ENCODE peak calls at places on chromosomes 7 and 10, in seven cellular contexts. S, I, L, K, M, W and Q are unnamed samples.

GRCh38 chr7:36653011-36653670 is 71.2 kb downstream of the AOAH start:
- DNase-seq in S (peak; percentile 77), I (no peak), L (no peak), K (no peak), M (no peak), W (no peak), Q (no peak)

GRCh38 chr10:122981066-122981464 is 864 bp downstream of the PSTK start:
- DNase-seq in S (peak; percentile 48), I (no peak), L (no peak), K (no peak), M (peak; percentile 40), W (no peak), Q (no peak)

GRCh38 chr10:118966131-118967125 is 63.1 kb upstream of the NANOS1 start:
- DNase-seq in S (no peak), I (no peak), L (peak; percentile 56), K (peak; percentile 29), M (no peak), W (peak; percentile 57), Q (no peak)

GRCh38 chr7:4257390-4258111 is 424.5 kb upstream of the FOXK1 start:
- DNase-seq in S (no peak), I (no peak), L (no peak), K (no peak), M (no peak), W (peak; percentile 62), Q (no peak)

GRCh38 chr7:94394399-94395140 is at the start of gene COL1A2:
- DNase-seq in S (peak; percentile 99), I (peak; percentile 68), L (peak; percentile 95), K (no peak), M (peak; percentile 27), W (peak; percentile 92), Q (no peak)

GRCh38 chr10:97771055-97771811 is 566 bp downstream of the SFRP5 start:
- DNase-seq in S (peak; percentile 45), I (peak; percentile 64), L (no peak), K (no peak), M (peak; percentile 69), W (no peak), Q (no peak)

GRCh38 chr10:62464308-62464707 is 90.1 kb downstream of the ZNF365 start:
- DNase-seq in S (peak; percentile 26), I (no peak), L (no peak), K (no peak), M (no peak), W (no peak), Q (no peak)

GRCh38 chr7:158805937-158806336 is 23.4 kb downstream of the ESYT2 start:
- DNase-seq in S (no peak), I (no peak), L (no peak), K (no peak), M (no peak), W (no peak), Q (no peak)

GRCh38 chr7:149811221-149811620 is 27.0 kb upstream of the ZNF862 start:
- DNase-seq in S (no peak), I (no peak), L (no peak), K (no peak), M (no peak), W (no peak), Q (no peak)

GRCh38 chr7:142711722-142712616 is 37.3 kb upstream of the PRSS1 start:
- DNase-seq in S (peak; percentile 25), I (no peak), L (no peak), K (no peak), M (no peak), W (no peak), Q (no peak)

GRCh38 chr10:20956843-20957242 is 59.7 kb upstream of the NEBL start:
- DNase-seq in S (no peak), I (no peak), L (no peak), K (no peak), M (no peak), W (no peak), Q (no peak)

GRCh38 chr7:157278167-157278790 is 58.5 kb upstream of the DNAJB6 start:
- DNase-seq in S (no peak), I (no peak), L (no peak), K (no peak), M (peak; percentile 35), W (no peak), Q (no peak)

GRCh38 chr7:157276731-157277562 is 59.9 kb upstream of the DNAJB6 start:
- DNase-seq in S (peak; percentile 39), I (no peak), L (no peak), K (no peak), M (peak; percentile 55), W (no peak), Q (no peak)

GRCh38 chr7:157273208-157274202 is 63.3 kb upstream of the DNAJB6 start:
- DNase-seq in S (peak; percentile 69), I (peak; percentile 81), L (peak; percentile 87), K (peak; percentile 79), M (peak; percentile 91), W (no peak), Q (peak; percentile 89)

GRCh38 chr7:157274991-157275427 is 61.8 kb upstream of the DNAJB6 start:
- DNase-seq in S (no peak), I (no peak), L (peak; percentile 59), K (no peak), M (peak; percentile 12), W (no peak), Q (no peak)

GRCh38 chr7:157276091-157276561 is 60.7 kb upstream of the DNAJB6 start:
- DNase-seq in S (no peak), I (peak; percentile 52), L (no peak), K (no peak), M (peak; percentile 27), W (no peak), Q (no peak)
- TF ChIP-seq CTCF in S (no peak), I (no peak), L (no peak), K (no peak), M (no peak), W (no peak), Q (no peak)

GRCh38 chr10:83287374-83287773 is 851.9 kb upstream of the GHITM start:
- DNase-seq in S (no peak), I (no peak), L (no peak), K (no peak), M (no peak), W (no peak), Q (no peak)

GRCh38 chr10:83283151-83283550 is 856.2 kb upstream of the GHITM start:
- DNase-seq in S (no peak), I (no peak), L (no peak), K (no peak), M (no peak), W (no peak), Q (no peak)
- TF ChIP-seq CTCF in S (no peak), I (no peak), L (no peak), K (no peak), M (no peak), W (no peak), Q (no peak)

GRCh38 chr7:7970620-7971307 is 2.2 kb downstream of the GLCCI1 start:
- DNase-seq in S (peak; percentile 31), I (no peak), L (no peak), K (no peak), M (no peak), W (no peak), Q (no peak)
- TF ChIP-seq CTCF in S (no peak), I (no peak), L (no peak), K (no peak), M (no peak), W (no peak), Q (no peak)

GRCh38 chr7:34086064-34086463 is 180.7 kb downstream of the BMPER start:
- DNase-seq in S (no peak), I (no peak), L (no peak), K (no peak), M (no peak), W (no peak), Q (no peak)

GRCh38 chr7:34090796-34091195 is 185.5 kb downstream of the BMPER start:
- DNase-seq in S (no peak), I (no peak), L (no peak), K (no peak), M (no peak), W (no peak), Q (no peak)

GRCh38 chr7:34084651-34085050 is 179.3 kb downstream of the BMPER start:
- DNase-seq in S (no peak), I (no peak), L (no peak), K (no peak), M (no peak), W (no peak), Q (no peak)

GRCh38 chr7:34091330-34091917 is 186.1 kb downstream of the BMPER start:
- DNase-seq in S (peak; percentile 41), I (peak; percentile 48), L (no peak), K (no peak), M (no peak), W (no peak), Q (no peak)

DNA sequence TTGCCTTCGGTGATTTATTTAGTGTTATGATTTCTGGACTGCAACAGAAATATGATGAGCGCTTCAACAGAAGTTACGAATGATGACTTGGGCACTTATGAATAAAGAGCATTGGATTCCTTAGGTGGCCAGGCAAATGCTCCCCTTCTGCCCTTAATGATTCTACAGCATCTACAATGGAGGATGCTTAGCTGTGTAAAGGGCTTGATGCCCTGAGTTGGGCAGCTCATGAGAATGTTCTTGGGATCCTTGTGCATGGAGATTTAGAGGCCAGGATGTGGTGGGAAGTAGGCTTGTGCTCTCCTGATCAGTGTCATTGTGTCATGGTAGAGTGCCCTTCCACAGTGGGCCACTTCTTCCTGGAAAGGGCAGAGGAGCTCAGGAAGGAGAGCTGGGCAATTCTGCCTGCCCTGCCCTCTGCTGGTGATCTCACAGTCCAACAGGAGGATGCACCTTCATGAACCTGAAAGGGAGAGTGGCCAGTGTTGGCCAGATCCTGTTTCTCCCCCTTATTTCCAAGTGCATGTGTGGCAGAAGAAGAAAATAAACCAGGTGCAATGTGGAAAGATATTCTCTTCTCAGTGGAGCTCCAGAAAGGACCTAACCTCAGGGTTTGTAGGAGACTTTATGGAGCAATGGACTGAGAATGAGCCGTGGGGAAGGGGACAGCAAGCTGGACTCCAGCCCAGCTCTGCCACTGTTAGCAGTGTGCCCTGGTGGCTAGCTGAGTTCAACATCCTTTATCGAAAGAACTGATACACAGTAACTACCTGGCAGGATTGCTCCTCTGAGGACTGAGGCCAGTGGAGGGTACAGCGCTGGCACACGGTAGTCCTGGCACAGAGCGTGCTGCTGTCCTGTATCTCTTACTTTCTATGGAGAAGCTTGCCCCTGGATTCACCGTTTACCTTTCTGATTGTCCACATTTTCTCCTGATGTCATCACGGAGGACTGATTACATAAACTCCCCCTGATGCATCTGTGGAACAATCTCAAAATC is 182.9 kb downstream of the BMPER start:
- DNase-seq in S (no peak), I (peak; percentile 73), L (no peak), K (no peak), M (no peak), W (no peak), Q (no peak)
- TF ChIP-seq CTCF in S (peak; percentile 76), I (peak; percentile 79), L (no peak), K (peak; percentile 57), M (peak; percentile 57), W (peak; percentile 21), Q (peak; percentile 40)

DNA sequence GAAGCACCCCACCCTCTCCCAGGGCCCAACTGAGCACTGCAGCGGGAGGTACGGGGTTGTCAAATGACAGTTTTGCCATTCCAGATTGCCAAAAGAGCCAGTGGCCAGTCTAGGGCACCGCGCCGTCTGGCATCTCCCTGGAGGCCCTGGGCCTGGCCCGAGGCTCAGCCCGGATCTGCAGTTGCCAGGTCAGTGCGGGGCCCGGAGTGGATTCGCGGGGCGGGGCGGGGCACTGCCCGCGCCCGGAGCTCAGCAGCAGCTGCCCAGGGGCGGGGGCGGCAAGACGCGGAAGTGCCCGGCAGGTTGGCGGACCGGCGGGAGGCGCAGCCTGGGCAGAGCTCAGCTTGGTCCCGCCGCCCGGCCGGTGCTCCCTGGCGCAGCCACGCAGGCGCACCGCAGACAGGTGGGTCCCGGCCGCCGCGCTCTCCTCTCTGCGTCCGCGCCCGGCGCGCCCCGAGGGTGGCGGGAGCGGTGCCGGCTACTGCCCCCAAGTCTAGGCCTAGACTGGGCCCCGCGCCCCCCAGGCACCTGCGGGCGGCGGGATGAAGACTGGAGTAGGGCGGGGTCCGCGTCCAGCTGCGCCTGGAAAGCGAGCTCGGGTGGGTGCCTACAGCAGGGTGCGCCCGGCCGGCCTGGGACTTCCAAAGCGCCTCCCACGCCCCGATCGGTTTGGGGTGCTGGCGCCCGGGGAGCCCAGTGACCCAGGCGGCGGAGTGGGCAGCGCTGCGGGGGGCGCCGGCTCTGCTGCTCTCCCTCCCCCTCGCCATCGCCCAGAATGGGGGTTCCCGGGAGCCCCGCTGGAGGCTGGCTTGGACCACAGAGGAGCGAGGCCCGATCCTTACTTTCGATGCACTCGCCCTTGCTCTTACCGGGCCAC is at the start of gene IRF5:
- DNase-seq in S (no peak), I (peak; percentile 56), L (peak; percentile 75), K (peak; percentile 87), M (peak; percentile 55), W (peak; percentile 78), Q (no peak)
- TF ChIP-seq CTCF in S (no peak), I (no peak), L (no peak), K (no peak), M (no peak), W (no peak), Q (no peak)